ENCODE peak calls at places on chromosomes 7 and 10, in four cellular contexts. One of them, this sample, is unnamed.
A peak's percentile ranks its signal among the peaks of the same experiment; 100 is the strongest.

GRCh38 chr10:118914626-118915025 is 114.9 kb upstream of the NANOS1 start:
- DNase-seq in upper lobe of left lung: no peak
- DNase-seq in coronary artery: no peak
- DNase-seq in effector memory CD4-positive, alpha-beta T cell: no peak
- DNase-seq in this sample: no peak

GRCh38 chr10:97174937-97175336 is 10.8 kb downstream of the SLIT1 start:
- DNase-seq in effector memory CD4-positive, alpha-beta T cell: no peak
- DNase-seq in coronary artery: no peak
- DNase-seq in upper lobe of left lung: no peak
- DNase-seq in this sample: no peak

GRCh38 chr7:2172311-2173183 is 60.2 kb downstream of the MAD1L1 start:
- DNase-seq in effector memory CD4-positive, alpha-beta T cell: no peak
- DNase-seq in coronary artery: no peak
- DNase-seq in upper lobe of left lung: peak; percentile 76
- DNase-seq in this sample: no peak

GRCh38 chr7:36490335-36490940 is 100.8 kb downstream of the ANLN start:
- DNase-seq in upper lobe of left lung: no peak
- DNase-seq in effector memory CD4-positive, alpha-beta T cell: no peak
- DNase-seq in coronary artery: no peak
- DNase-seq in this sample: no peak

GRCh38 chr7:25521236-25521635 is 292.9 kb upstream of the NPVF start:
- DNase-seq in effector memory CD4-positive, alpha-beta T cell: no peak
- DNase-seq in coronary artery: no peak
- DNase-seq in upper lobe of left lung: no peak
- DNase-seq in this sample: no peak

GRCh38 chr10:97097154-97097490 is 88.6 kb downstream of the SLIT1 start:
- DNase-seq in upper lobe of left lung: no peak
- DNase-seq in effector memory CD4-positive, alpha-beta T cell: no peak
- DNase-seq in coronary artery: no peak
- DNase-seq in this sample: no peak

GRCh38 chr10:43203491-43204393 is 63.1 kb downstream of the RASGEF1A start:
- DNase-seq in coronary artery: no peak
- DNase-seq in effector memory CD4-positive, alpha-beta T cell: no peak
- DNase-seq in upper lobe of left lung: peak; percentile 43
- DNase-seq in this sample: peak; percentile 78

GRCh38 chr7:28173531-28173930 is 7.1 kb downstream of the JAZF1 start:
- DNase-seq in upper lobe of left lung: no peak
- DNase-seq in effector memory CD4-positive, alpha-beta T cell: no peak
- DNase-seq in coronary artery: no peak
- DNase-seq in this sample: no peak

GRCh38 chr10:115992554-115992953 is 280.5 kb downstream of the GFRA1 start:
- DNase-seq in coronary artery: no peak
- DNase-seq in upper lobe of left lung: no peak
- DNase-seq in effector memory CD4-positive, alpha-beta T cell: no peak
- DNase-seq in this sample: no peak

GRCh38 chr7:157355784-157356511 is 19.1 kb downstream of the DNAJB6 start:
- DNase-seq in coronary artery: no peak
- DNase-seq in effector memory CD4-positive, alpha-beta T cell: no peak
- DNase-seq in upper lobe of left lung: peak; percentile 22
- DNase-seq in this sample: peak; percentile 55

GRCh38 chr10:113473011-113473410 is 79.8 kb upstream of the HABP2 start:
- DNase-seq in upper lobe of left lung: no peak
- DNase-seq in coronary artery: no peak
- DNase-seq in effector memory CD4-positive, alpha-beta T cell: no peak
- DNase-seq in this sample: no peak

GRCh38 chr7:50718876-50719275 is 63.8 kb downstream of the GRB10 start:
- DNase-seq in effector memory CD4-positive, alpha-beta T cell: no peak
- DNase-seq in upper lobe of left lung: no peak
- DNase-seq in coronary artery: no peak
- DNase-seq in this sample: no peak

GRCh38 chr10:75987610-75988009 is 556.2 kb downstream of the LRMDA start:
- DNase-seq in effector memory CD4-positive, alpha-beta T cell: no peak
- DNase-seq in upper lobe of left lung: no peak
- DNase-seq in coronary artery: no peak
- DNase-seq in this sample: no peak

GRCh38 chr10:3408603-3409365 is 236.2 kb upstream of the PITRM1 start:
- DNase-seq in coronary artery: no peak
- DNase-seq in upper lobe of left lung: no peak
- DNase-seq in effector memory CD4-positive, alpha-beta T cell: no peak
- DNase-seq in this sample: no peak

GRCh38 chr10:96643920-96644319 is 57.1 kb upstream of the TM9SF3 start:
- DNase-seq in effector memory CD4-positive, alpha-beta T cell: no peak
- DNase-seq in upper lobe of left lung: no peak
- DNase-seq in coronary artery: no peak
- DNase-seq in this sample: no peak

GRCh38 chr7:108452707-108453106 is 3.5 kb downstream of the NRCAM start:
- DNase-seq in upper lobe of left lung: no peak
- DNase-seq in effector memory CD4-positive, alpha-beta T cell: no peak
- DNase-seq in coronary artery: no peak
- DNase-seq in this sample: no peak

GRCh38 chr7:17659126-17659525 is 281.2 kb downstream of the SNX13 start:
- DNase-seq in coronary artery: no peak
- DNase-seq in upper lobe of left lung: no peak
- DNase-seq in effector memory CD4-positive, alpha-beta T cell: no peak
- DNase-seq in this sample: no peak

GRCh38 chr10:119209050-119209735 is 1.8 kb downstream of the GRK5 start:
- DNase-seq in effector memory CD4-positive, alpha-beta T cell: peak; percentile 41
- DNase-seq in coronary artery: peak; percentile 81
- DNase-seq in upper lobe of left lung: peak; percentile 58
- DNase-seq in this sample: peak; percentile 81

GRCh38 chr10:112741830-112742402 is 208.1 kb upstream of the TCF7L2 start:
- DNase-seq in effector memory CD4-positive, alpha-beta T cell: no peak
- DNase-seq in coronary artery: no peak
- DNase-seq in upper lobe of left lung: peak; percentile 50
- DNase-seq in this sample: no peak

GRCh38 chr10:31320598-31321211 is 1.7 kb downstream of the ZEB1 start:
- DNase-seq in effector memory CD4-positive, alpha-beta T cell: peak; percentile 5
- DNase-seq in coronary artery: peak; percentile 75
- DNase-seq in upper lobe of left lung: peak; percentile 48
- DNase-seq in this sample: peak; percentile 78

GRCh38 chr7:25854608-25855497 is 297.1 kb upstream of the NFE2L3 start:
- DNase-seq in upper lobe of left lung: no peak
- DNase-seq in effector memory CD4-positive, alpha-beta T cell: no peak
- DNase-seq in coronary artery: no peak
- DNase-seq in this sample: peak; percentile 84

GRCh38 chr10:26733750-26734568 is 36.5 kb downstream of the PDSS1 start:
- DNase-seq in coronary artery: no peak
- DNase-seq in upper lobe of left lung: no peak
- DNase-seq in effector memory CD4-positive, alpha-beta T cell: no peak
- DNase-seq in this sample: no peak

GRCh38 chr10:131802991-131803390 is 97.8 kb upstream of the PPP2R2D start:
- DNase-seq in effector memory CD4-positive, alpha-beta T cell: no peak
- DNase-seq in coronary artery: no peak
- DNase-seq in upper lobe of left lung: no peak
- DNase-seq in this sample: peak; percentile 52

GRCh38 chr7:2953588-2954407 is 89.9 kb downstream of the CARD11 start:
- DNase-seq in effector memory CD4-positive, alpha-beta T cell: no peak
- DNase-seq in upper lobe of left lung: peak; percentile 23
- DNase-seq in coronary artery: peak; percentile 36
- DNase-seq in this sample: no peak

GRCh38 chr7:44109991-44110390 is 5.8 kb downstream of the AEBP1 start:
- DNase-seq in effector memory CD4-positive, alpha-beta T cell: no peak
- DNase-seq in upper lobe of left lung: no peak
- DNase-seq in coronary artery: no peak
- DNase-seq in this sample: no peak

GRCh38 chr7:16926283-16926682 is 44.5 kb upstream of the AGR3 start:
- DNase-seq in coronary artery: no peak
- DNase-seq in upper lobe of left lung: peak; percentile 54
- DNase-seq in effector memory CD4-positive, alpha-beta T cell: no peak
- DNase-seq in this sample: no peak

GRCh38 chr10:70509376-70509775 is 30.8 kb downstream of the PALD1 start:
- DNase-seq in upper lobe of left lung: no peak
- DNase-seq in effector memory CD4-positive, alpha-beta T cell: no peak
- DNase-seq in coronary artery: no peak
- DNase-seq in this sample: no peak

GRCh38 chr7:135877799-135878198 is 99.4 kb downstream of the MTPN start:
- DNase-seq in upper lobe of left lung: no peak
- DNase-seq in coronary artery: no peak
- DNase-seq in effector memory CD4-positive, alpha-beta T cell: no peak
- DNase-seq in this sample: no peak

GRCh38 chr10:96292971-96293909 is 11.0 kb upstream of the DNTT start:
- DNase-seq in effector memory CD4-positive, alpha-beta T cell: no peak
- DNase-seq in coronary artery: no peak
- DNase-seq in upper lobe of left lung: no peak
- DNase-seq in this sample: no peak